ENCODE peak calls at places on chromosome 14, in seven cellular contexts. I is GM12878, D is WTC11, S is NB4, R is HCT116, K is A549, L is SK-N-SH. A is an unnamed sample.

GRCh38 chr14:104739026-104739425 is 13.9 kb upstream of the SIVA1 start:
- DNase-seq in L (peak), R (no peak), D (no peak), S (no peak), I (no peak), K (no peak), A (no peak)

GRCh38 chr14:42629553-42629952 is 1022.9 kb downstream of the LRFN5 start:
- DNase-seq in D (no peak), I (no peak), S (no peak), L (no peak), K (no peak), R (no peak), A (no peak)

GRCh38 chr14:62745496-62745895 is 299.8 kb downstream of the KCNH5 start:
- DNase-seq in S (no peak), L (no peak), R (no peak), D (no peak), K (no peak), I (no peak), A (no peak)

GRCh38 chr14:67573268-67574010 is 26.6 kb downstream of the PIGH start:
- DNase-seq in S (no peak), R (no peak), L (no peak), K (no peak), I (no peak), D (no peak), A (no peak)

GRCh38 chr14:99731536-99732435 is 47.7 kb downstream of the CYP46A1 start:
- DNase-seq in R (no peak), K (no peak), D (peak), I (no peak), L (no peak), S (no peak), A (no peak)

GRCh38 chr14:32050839-32051238 is 26.3 kb upstream of the ARHGAP5 start:
- DNase-seq in K (no peak), S (no peak), D (no peak), L (no peak), R (no peak), I (no peak), A (no peak)

GRCh38 chr14:45246633-45247173 is 6.3 kb downstream of the MIS18BP1 start:
- DNase-seq in K (no peak), S (no peak), D (no peak), I (no peak), L (no peak), R (no peak), A (no peak)

GRCh38 chr14:29603721-29604120 is 323.9 kb downstream of the PRKD1 start:
- DNase-seq in L (no peak), R (no peak), D (no peak), S (no peak), K (no peak), I (no peak), A (no peak)

GRCh38 chr14:104509673-104510072 is 69.9 kb upstream of the C14orf180 start:
- DNase-seq in I (no peak), R (no peak), S (no peak), L (peak), D (no peak), K (no peak), A (no peak)

GRCh38 chr14:66369157-66369706 is 116.9 kb upstream of the CCDC196 start:
- DNase-seq in I (no peak), S (no peak), R (no peak), L (no peak), K (no peak), D (no peak), A (no peak)

GRCh38 chr14:31884776-31885379 is 192.2 kb upstream of the ARHGAP5 start:
- DNase-seq in L (no peak), K (no peak), I (no peak), D (no peak), S (no peak), R (no peak), A (no peak)

GRCh38 chr14:21520718-21521117 is 5.4 kb downstream of the SALL2 start:
- DNase-seq in R (no peak), I (no peak), L (no peak), S (no peak), D (no peak), K (no peak), A (no peak)

GRCh38 chr14:76581592-76581991 is 179.7 kb upstream of the VASH1 start:
- DNase-seq in R (no peak), S (no peak), I (no peak), L (no peak), D (no peak), K (no peak), A (no peak)

GRCh38 chr14:70652871-70653270 is 11.2 kb downstream of the TTC9 start:
- DNase-seq in S (no peak), L (no peak), R (no peak), I (no peak), D (no peak), K (no peak), A (no peak)

GRCh38 chr14:23544511-23545447 is 6.8 kb downstream of the ZFHX2 start:
- DNase-seq in K (no peak), I (no peak), R (no peak), D (peak), L (no peak), S (peak), A (no peak)

GRCh38 chr14:22500954-22501353 is 88.1 kb downstream of the DAD1 start:
- DNase-seq in R (no peak), K (no peak), I (no peak), L (no peak), D (no peak), S (no peak), A (no peak)

GRCh38 chr14:35277179-35277578 is 15.0 kb upstream of the PSMA6 start:
- DNase-seq in I (no peak), D (no peak), L (no peak), S (no peak), R (no peak), K (no peak), A (no peak)

GRCh38 chr14:52377940-52378339 is 63.8 kb downstream of the PTGER2 start:
- DNase-seq in S (no peak), R (no peak), K (no peak), L (no peak), D (peak), I (no peak), A (no peak)

GRCh38 chr14:22213110-22213509 is 375.9 kb downstream of the DAD1 start:
- DNase-seq in I (no peak), S (peak), D (no peak), K (no peak), L (no peak), R (no peak), A (no peak)

GRCh38 chr14:58245562-58245961 is 919 bp downstream of the PSMA3 start:
- DNase-seq in I (no peak), L (no peak), R (no peak), K (no peak), D (no peak), S (no peak), A (no peak)

GRCh38 chr14:56138987-56139386 is 20.8 kb downstream of the PELI2 start:
- DNase-seq in I (no peak), S (no peak), K (no peak), L (no peak), R (no peak), D (no peak), A (no peak)

GRCh38 chr14:67746927-67747326 is 45.2 kb downstream of the RDH12 start:
- DNase-seq in I (peak), S (no peak), R (no peak), L (no peak), D (no peak), K (no peak), A (no peak)

GRCh38 chr14:74211945-74212580 is 27.2 kb upstream of the VSX2 start:
- DNase-seq in I (no peak), L (no peak), R (no peak), S (no peak), K (no peak), D (no peak), A (no peak)

GRCh38 chr14:73870525-73871235 is 16.0 kb upstream of the ZNF410 start:
- DNase-seq in I (no peak), K (no peak), D (no peak), R (no peak), S (no peak), L (no peak), A (no peak)

GRCh38 chr14:90235179-90235976 is 21.0 kb upstream of the PSMC1 start:
- DNase-seq in D (peak), I (no peak), L (peak), S (peak), R (peak), K (peak), A (peak)

GRCh38 chr14:28755198-28755794 is 11.3 kb upstream of the FOXG1 start:
- DNase-seq in R (no peak), I (no peak), L (no peak), D (no peak), S (no peak), K (no peak), A (no peak)

GRCh38 chr14:61575751-61576150 is 119.6 kb upstream of the HIF1A start:
- DNase-seq in R (no peak), D (no peak), S (no peak), K (no peak), L (no peak), I (no peak), A (no peak)

GRCh38 chr14:81829447-81829846 is 295.8 kb upstream of the SEL1L start:
- DNase-seq in D (no peak), S (no peak), K (no peak), I (no peak), L (no peak), R (no peak), A (no peak)

GRCh38 chr14:81144811-81145598 is 75.8 kb downstream of the GTF2A1 start:
- DNase-seq in R (no peak), D (no peak), S (no peak), K (no peak), L (no peak), I (no peak), A (no peak)

GRCh38 chr14:104319489-104320241 is 181.3 kb downstream of the KIF26A start:
- DNase-seq in L (no peak), K (no peak), I (no peak), S (no peak), R (no peak), D (peak), A (no peak)

GRCh38 chr14:63295991-63296630 is 22.6 kb downstream of the GPHB5 start:
- DNase-seq in D (no peak), I (no peak), K (no peak), L (no peak), R (no peak), S (no peak), A (no peak)

GRCh38 chr14:38629412-38629811 is 373.5 kb upstream of the CLEC14A start:
- DNase-seq in R (no peak), L (no peak), S (no peak), I (no peak), K (no peak), D (peak), A (no peak)

GRCh38 chr14:22438742-22439141 is 150.3 kb downstream of the DAD1 start:
- DNase-seq in R (no peak), D (no peak), I (no peak), K (no peak), S (no peak), L (no peak), A (no peak)

GRCh38 chr14:61103541-61104339 is 122.7 kb downstream of the SLC38A6 start:
- DNase-seq in I (no peak), K (peak), R (peak), D (no peak), S (peak), L (peak), A (peak)

GRCh38 chr14:58695514-58695913 is 57.8 kb downstream of the DACT1 start:
- DNase-seq in L (no peak), S (no peak), K (no peak), D (no peak), R (no peak), I (no peak), A (no peak)

DNA sequence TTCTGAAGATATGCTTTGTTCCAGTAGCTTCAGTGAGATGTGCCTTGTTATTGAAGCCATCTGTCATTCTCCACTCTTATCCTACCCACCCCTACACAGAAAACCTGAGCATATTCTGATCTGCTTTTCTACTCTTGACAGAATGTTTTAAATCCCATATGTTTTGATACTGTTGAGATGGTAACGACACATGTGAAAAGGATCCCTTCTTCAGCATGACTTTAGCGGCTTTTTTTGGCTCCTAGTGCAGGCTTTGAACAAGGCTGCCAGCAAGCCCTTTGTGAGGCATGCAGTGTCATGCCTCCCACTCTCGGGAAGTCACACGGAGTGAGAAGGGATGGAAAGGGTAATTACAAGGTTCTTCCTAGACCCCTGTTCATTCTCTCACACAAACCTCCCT is 228.8 kb upstream of the RGS6 start:
- DNase-seq in D (no peak), S (no peak), L (no peak), R (no peak), K (no peak), I (no peak), A (no peak)
- TF ChIP-seq MAX in D (no peak), S (no peak), L (no peak), R (no peak), K (no peak), I (no peak), A (no peak)

DNA sequence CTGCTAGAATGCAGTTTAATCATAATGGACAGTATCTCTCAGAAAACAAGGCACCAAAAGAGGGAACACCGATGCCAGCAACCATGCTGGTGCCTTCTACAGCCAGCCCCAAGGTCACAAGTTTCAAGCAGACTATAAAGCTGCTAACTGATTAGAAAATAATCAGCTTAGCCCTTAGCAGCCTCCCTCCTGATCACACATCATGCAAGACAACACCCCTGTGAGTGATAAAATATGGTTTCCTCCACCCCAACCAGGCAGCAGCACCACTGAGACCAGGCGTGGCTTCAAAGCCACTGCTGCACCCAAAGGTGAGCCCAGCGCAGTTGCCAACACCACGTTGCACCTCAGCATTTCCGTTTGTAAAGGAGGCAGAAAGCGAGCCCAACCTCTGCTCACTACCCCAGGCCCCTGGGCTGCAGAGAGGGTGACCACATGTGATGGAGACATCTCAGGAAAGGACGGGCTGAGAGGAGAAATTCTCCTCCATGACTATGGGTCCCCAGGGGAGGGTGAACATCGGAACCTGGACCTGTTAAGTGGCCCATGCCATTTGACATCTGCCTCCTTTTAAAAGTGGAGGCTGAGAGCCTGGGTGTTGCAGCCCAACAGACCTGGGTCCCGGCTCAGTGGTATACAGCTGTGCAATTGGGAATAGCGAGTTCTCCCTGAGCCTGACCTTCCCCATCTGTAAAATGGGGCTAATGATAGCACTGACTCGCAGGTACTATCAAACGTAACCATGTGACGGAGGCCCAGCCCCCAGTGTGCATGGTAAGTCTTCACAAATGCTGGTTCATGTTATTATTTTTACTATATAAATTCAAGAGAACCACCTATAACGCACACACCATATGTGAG is 11.5 kb downstream of the ZFP36L1 start:
- DNase-seq in L (no peak), R (no peak), I (no peak), S (no peak), D (no peak), K (no peak), A (no peak)
- TF ChIP-seq MAX in L (no peak), R (no peak), I (no peak), S (no peak), D (no peak), K (no peak), A (no peak)

GRCh38 chr14:50688875-50689274 is 20.8 kb upstream of the SAV1 start:
- DNase-seq in D (no peak), I (no peak), L (no peak), S (no peak), K (no peak), R (no peak), A (peak)
- TF ChIP-seq MAX in D (no peak), I (no peak), L (no peak), S (no peak), K (no peak), R (no peak), A (no peak)

DNA sequence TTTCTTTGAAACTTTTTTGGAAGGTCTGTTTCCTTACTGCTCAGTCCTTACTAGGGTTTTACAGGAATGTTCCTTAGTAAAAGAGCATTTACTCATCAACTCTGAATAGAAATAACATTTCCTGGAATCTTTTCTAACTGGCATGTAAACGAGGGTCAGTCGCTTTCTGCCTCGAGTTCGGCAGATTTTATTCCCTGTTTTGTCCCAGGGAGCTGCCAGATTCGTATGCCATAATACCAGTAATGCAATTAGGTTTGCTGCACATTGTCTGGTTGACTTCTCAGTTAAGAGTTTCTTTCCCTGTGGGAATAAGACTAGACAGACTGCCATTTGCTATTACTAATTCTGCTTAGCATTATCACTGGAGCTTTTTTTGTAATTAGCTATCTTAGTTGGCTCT is 91.9 kb downstream of the VRK1 start:
- DNase-seq in K (no peak), I (no peak), D (no peak), L (peak), R (no peak), S (no peak), A (no peak)
- TF ChIP-seq MAX in K (no peak), I (no peak), D (no peak), L (no peak), R (no peak), S (no peak), A (no peak)

GRCh38 chr14:103021817-103022668 is 35.3 kb downstream of the CDC42BPB start:
- DNase-seq in I (no peak), R (no peak), S (no peak), K (no peak), D (no peak), L (no peak), A (no peak)
- TF ChIP-seq MAX in I (no peak), R (no peak), S (no peak), K (no peak), D (no peak), L (no peak), A (no peak)

GRCh38 chr14:46951103-46951502 is 299.5 kb upstream of the RPL10L start:
- DNase-seq in D (no peak), K (no peak), R (no peak), L (no peak), I (no peak), S (no peak), A (no peak)
- TF ChIP-seq MAX in D (no peak), K (no peak), R (no peak), L (no peak), I (no peak), S (no peak), A (no peak)

GRCh38 chr14:26528415-26529182 is 69.2 kb downstream of the NOVA1 start:
- DNase-seq in D (no peak), K (no peak), L (no peak), I (no peak), S (no peak), R (no peak), A (no peak)
- TF ChIP-seq MAX in D (no peak), K (no peak), L (no peak), I (no peak), S (no peak), R (no peak), A (no peak)